ENCODE peak calls at places on chromosomes 11 and 22, in seven cellular contexts. V, S, R, G, F, O and E are unnamed samples.

GRCh38 chr22:35379146-35379993 is 1.5 kb upstream of the HMOX1 start:
- DNase-seq in O (no peak), R (no peak), G (no peak), V (no peak), S (peak), F (no peak), E (no peak)

GRCh38 chr11:16982256-16982671 is 31.9 kb downstream of the PLEKHA7 start:
- DNase-seq in G (no peak), O (no peak), V (no peak), R (no peak), F (no peak), S (no peak), E (no peak)

GRCh38 chr22:48369789-48370507 is 1457.7 kb downstream of the BRD1 start:
- DNase-seq in S (peak), F (no peak), R (no peak), V (no peak), G (no peak), O (no peak), E (no peak)

GRCh38 chr22:23267225-23268043 is 87.1 kb downstream of the BCR start:
- DNase-seq in O (no peak), F (no peak), S (no peak), V (no peak), R (no peak), G (no peak), E (no peak)

GRCh38 chr22:42807185-42807584 is 49.9 kb downstream of the ARFGAP3 start:
- DNase-seq in V (no peak), O (no peak), R (no peak), G (no peak), S (no peak), F (no peak), E (no peak)

GRCh38 chr22:35564975-35565867 is 24.6 kb downstream of the RASD2 start:
- DNase-seq in S (no peak), O (no peak), G (no peak), R (peak), V (peak), F (peak), E (no peak)

GRCh38 chr11:111631666-111632039 is 29.4 kb downstream of the SIK2 start:
- DNase-seq in O (no peak), F (peak), V (peak), S (peak), R (peak), G (no peak), E (no peak)

GRCh38 chr22:37496651-37497599 is 10.7 kb upstream of the MFNG start:
- DNase-seq in G (no peak), S (peak), O (no peak), F (peak), R (peak), V (peak), E (no peak)

GRCh38 chr11:45393826-45394225 is 107.7 kb upstream of the SYT13 start:
- DNase-seq in V (no peak), O (no peak), S (no peak), R (no peak), G (peak), F (no peak), E (no peak)

GRCh38 chr22:26835929-26836528 is 178.6 kb downstream of the MIAT start:
- DNase-seq in F (peak), S (peak), G (no peak), V (peak), O (peak), R (peak), E (no peak)

GRCh38 chr22:39077513-39077840 is 402 bp downstream of the APOBEC3G start:
- DNase-seq in F (no peak), S (no peak), G (no peak), R (no peak), O (no peak), V (no peak), E (no peak)

GRCh38 chr22:39723899-39724351 is 153.4 kb downstream of the CACNA1I start:
- DNase-seq in V (peak), F (peak), O (no peak), R (peak), G (peak), S (no peak), E (no peak)

GRCh38 chr11:35974878-35975578 is 31.2 kb downstream of the LDLRAD3 start:
- DNase-seq in F (no peak), O (no peak), G (no peak), V (no peak), R (peak), S (no peak), E (no peak)

GRCh38 chr11:123473941-123474668 is 44.0 kb downstream of the GRAMD1B start:
- DNase-seq in G (no peak), S (no peak), O (no peak), F (peak), V (peak), R (peak), E (no peak)

GRCh38 chr11:8671242-8671641 is 11.2 kb downstream of the TRIM66 start:
- DNase-seq in G (no peak), S (peak), R (peak), V (peak), O (no peak), F (peak), E (peak)

GRCh38 chr11:84655729-84656128 is 971.4 kb downstream of the DLG2 start:
- DNase-seq in R (no peak), O (no peak), S (no peak), V (no peak), F (no peak), G (no peak), E (no peak)

GRCh38 chr11:68342459-68343158 is 30.2 kb downstream of the LRP5 start:
- DNase-seq in V (no peak), S (peak), R (no peak), G (no peak), F (no peak), O (no peak), E (no peak)

GRCh38 chr11:102085864-102086551 is 24.2 kb upstream of the YAP1 start:
- DNase-seq in F (peak), G (no peak), R (peak), O (no peak), V (peak), S (no peak), E (no peak)

GRCh38 chr11:45692808-45693453 is 27.5 kb upstream of the CHST1 start:
- DNase-seq in G (peak), R (no peak), V (no peak), S (peak), O (no peak), F (no peak), E (no peak)

GRCh38 chr11:74932169-74932568 is 16.7 kb downstream of the XRRA1 start:
- DNase-seq in O (no peak), F (peak), R (peak), V (peak), G (no peak), S (no peak), E (no peak)

GRCh38 chr11:12212821-12213185 is 102.4 kb downstream of the MICAL2 start:
- DNase-seq in G (no peak), O (no peak), F (no peak), S (no peak), V (peak), R (no peak), E (no peak)

GRCh38 chr11:12211331-12212065 is 101.1 kb downstream of the MICAL2 start:
- DNase-seq in F (no peak), V (no peak), G (peak), R (no peak), O (no peak), S (no peak), E (no peak)

GRCh38 chr11:12212181-12212820 is 101.9 kb downstream of the MICAL2 start:
- DNase-seq in R (no peak), S (no peak), O (no peak), V (no peak), G (no peak), F (no peak), E (no peak)

GRCh38 chr11:12209096-12209495 is 98.7 kb downstream of the MICAL2 start:
- DNase-seq in F (no peak), R (no peak), G (no peak), V (no peak), O (no peak), S (no peak), E (no peak)

DNA sequence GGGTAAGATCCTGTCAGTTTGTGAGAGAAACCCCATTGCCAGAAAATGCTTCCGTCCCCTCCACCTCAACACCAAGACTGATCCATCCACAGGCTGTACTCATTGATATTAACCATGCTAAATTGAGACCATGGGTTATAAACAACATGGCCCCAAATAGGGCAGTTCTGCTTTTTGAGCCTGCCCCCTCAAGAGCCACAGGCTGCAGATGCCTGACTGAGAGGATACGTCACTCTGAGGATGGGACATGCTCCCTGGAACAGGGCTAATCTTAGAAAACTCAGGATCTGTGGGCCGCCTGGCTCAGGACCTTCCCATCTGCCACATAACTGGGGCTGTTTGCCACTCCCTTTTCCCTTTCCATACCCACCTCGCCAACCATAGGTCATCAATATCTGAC is 99.8 kb downstream of the MICAL2 start:
- DNase-seq in F (no peak), S (no peak), G (no peak), R (no peak), O (no peak), V (no peak), E (no peak)
- H3K4me3 ChIP-seq in F (no peak), S (no peak), G (no peak), R (no peak), O (no peak), V (no peak), E (no peak)

GRCh38 chr11:1515082-1516060 is 28.8 kb upstream of the MOB2 start:
- DNase-seq in F (peak), O (peak), S (peak), R (peak), V (peak), G (peak), E (peak)
- H3K4me3 ChIP-seq in F (no peak), O (peak), S (no peak), R (no peak), V (no peak), G (no peak), E (no peak)

GRCh38 chr11:61955416-61956135 is 5.4 kb downstream of the BEST1 start:
- DNase-seq in S (peak), O (no peak), V (no peak), R (no peak), G (peak), F (peak), E (no peak)
- H3K4me3 ChIP-seq in S (no peak), O (peak), V (peak), R (peak), G (no peak), F (peak), E (peak)

GRCh38 chr11:65295571-65296338 is 18.9 kb upstream of the CDC42EP2 start:
- DNase-seq in F (no peak), G (peak), S (no peak), V (no peak), R (no peak), O (no peak), E (no peak)

GRCh38 chr11:65298655-65299179 is 15.9 kb upstream of the CDC42EP2 start:
- DNase-seq in R (peak), G (peak), S (no peak), V (peak), F (peak), O (peak), E (peak)

GRCh38 chr11:65297026-65297667 is 17.5 kb upstream of the CDC42EP2 start:
- DNase-seq in V (no peak), S (no peak), F (no peak), O (no peak), R (no peak), G (peak), E (no peak)

GRCh38 chr11:65300621-65301290 is 13.9 kb upstream of the CDC42EP2 start:
- DNase-seq in S (no peak), O (no peak), G (peak), F (no peak), R (no peak), V (no peak), E (no peak)

DNA sequence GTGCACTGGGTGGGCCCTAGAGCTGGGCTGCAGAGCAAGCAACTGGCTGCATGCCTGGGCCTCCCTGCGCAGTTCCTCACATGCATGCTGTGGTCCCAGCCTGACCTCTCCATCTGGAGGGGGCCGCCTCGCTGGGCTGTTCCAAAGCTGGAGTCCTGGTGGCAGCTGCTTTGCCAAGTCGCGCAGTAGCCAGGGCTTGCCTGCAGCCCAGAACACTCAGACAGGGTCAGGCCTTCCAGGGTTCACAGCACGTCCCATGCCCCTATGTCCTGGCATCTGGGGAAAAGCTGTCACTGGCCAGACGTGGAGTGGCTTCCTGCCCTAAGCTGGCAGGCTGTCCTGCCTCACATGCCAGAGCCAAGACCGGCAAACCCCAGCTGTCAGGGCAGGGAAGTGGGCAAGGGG is 16.5 kb upstream of the CDC42EP2 start:
- DNase-seq in V (peak), F (peak), O (peak), R (peak), S (no peak), G (peak), E (peak)
- H3K4me3 ChIP-seq in V (no peak), F (no peak), O (no peak), R (no peak), S (no peak), G (no peak), E (no peak)

DNA sequence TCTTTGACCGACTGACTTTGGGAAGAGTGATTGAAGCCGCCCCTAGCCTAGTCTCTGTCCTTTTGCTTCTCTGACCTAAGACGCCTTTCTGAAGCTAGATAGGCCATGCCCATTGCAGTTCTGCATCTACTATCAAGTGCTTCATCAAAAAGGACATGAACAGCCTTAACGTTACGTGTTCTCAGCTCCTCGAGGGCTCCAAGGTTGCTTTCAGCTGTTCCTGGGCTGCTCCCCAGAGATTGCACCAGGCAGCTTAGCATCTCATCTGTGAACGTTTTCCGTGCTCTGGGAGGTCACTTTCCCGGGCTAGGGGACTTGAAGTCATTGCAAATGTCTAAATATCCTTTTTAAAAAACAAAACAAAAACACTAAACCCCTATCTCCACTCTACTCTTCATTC is 13.9 kb downstream of the MICAL2 start:
- DNase-seq in S (no peak), F (no peak), O (no peak), R (no peak), V (no peak), G (no peak), E (no peak)
- H3K4me3 ChIP-seq in S (no peak), F (no peak), O (no peak), R (no peak), V (no peak), G (no peak), E (no peak)

DNA sequence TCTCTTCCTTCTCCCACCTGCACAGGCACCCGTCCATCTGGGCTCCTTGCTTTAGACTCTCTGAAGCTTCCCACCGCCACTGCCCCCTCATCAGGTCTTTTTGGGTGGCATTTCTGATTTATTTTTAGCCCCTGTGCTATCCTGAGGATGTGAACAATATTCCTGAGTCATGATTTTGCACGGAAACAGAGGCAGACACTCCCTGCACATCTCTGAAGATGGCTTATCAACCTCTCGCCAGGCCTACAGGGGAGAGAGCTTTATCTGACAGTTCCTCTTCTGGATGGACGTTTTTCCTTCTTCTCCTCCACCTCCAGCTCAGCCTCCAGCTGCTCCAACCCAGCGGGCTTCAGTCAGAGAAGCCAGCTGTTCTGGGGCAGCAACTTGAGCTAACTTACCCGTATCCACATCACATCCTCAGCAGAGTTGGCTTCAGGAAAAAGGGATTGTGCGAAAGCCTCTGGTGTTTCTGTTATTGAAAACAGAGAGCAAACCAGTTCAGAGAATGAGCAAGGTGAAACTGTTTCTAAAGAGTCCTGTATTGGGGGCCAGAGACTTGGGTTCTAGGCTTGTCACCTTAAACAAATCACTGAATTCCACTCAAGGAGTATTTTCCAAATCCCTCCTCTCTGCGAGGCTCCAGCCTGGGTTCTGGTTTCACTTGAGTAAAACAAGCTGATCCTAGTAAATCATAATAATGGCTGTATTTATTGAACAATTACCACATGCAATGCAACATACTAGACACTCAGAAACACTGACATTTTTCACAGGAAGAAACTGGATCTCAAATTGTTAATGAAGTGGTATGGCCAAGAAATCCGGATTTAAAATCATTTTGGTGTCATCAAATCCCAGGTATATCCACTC is 33.2 kb upstream of the ETS1 start:
- DNase-seq in V (peak), G (no peak), S (no peak), R (peak), O (no peak), F (no peak), E (no peak)
- H3K4me3 ChIP-seq in V (no peak), G (no peak), S (no peak), R (peak), O (no peak), F (no peak), E (no peak)

GRCh38 chr11:30452114-30452513 is 129.2 kb downstream of the ARL14EP start:
- DNase-seq in G (no peak), F (no peak), S (no peak), R (no peak), V (no peak), O (no peak), E (no peak)
- H3K4me3 ChIP-seq in G (no peak), F (no peak), S (no peak), R (no peak), V (no peak), O (no peak), E (no peak)